ENCODE peak calls at places on chromosome 19, in five cellular contexts. B is GM12891, G is lower leg skin, J is A549, A is body of pancreas. U is an unnamed sample.

GRCh38 chr19:5934779-5935472 is 20.9 kb downstream of the CAPS start:
- DNase-seq in B (no peak), G (no peak), J (no peak), A (no peak), U (no peak)

GRCh38 chr19:55383789-55384575 is at the start of gene TMEM238:
- DNase-seq in A (peak), G (peak), J (peak), B (peak), U (no peak)

GRCh38 chr19:38277969-38278680 is 13.8 kb downstream of the SPINT2 start:
- DNase-seq in J (no peak), G (no peak), B (no peak), A (peak), U (no peak)

GRCh38 chr19:48780684-48781391 is 25.5 kb downstream of the FGF21 start:
- DNase-seq in B (no peak), A (peak), J (no peak), G (no peak), U (no peak)

GRCh38 chr19:30212574-30212973 is 159.6 kb upstream of the ZNF536 start:
- DNase-seq in G (no peak), A (no peak), B (no peak), J (no peak), U (no peak)

GRCh38 chr19:23437901-23438300 is 42.6 kb upstream of the ZNF91 start:
- DNase-seq in J (no peak), A (no peak), B (no peak), G (no peak), U (no peak)

GRCh38 chr19:57682226-57682766 is 519 bp downstream of the ZNF551 start:
- DNase-seq in B (no peak), A (no peak), J (peak), G (no peak), U (no peak)

GRCh38 chr19:35019144-35019543 is 11.1 kb upstream of the SCN1B start:
- DNase-seq in A (no peak), G (no peak), B (no peak), J (no peak), U (no peak)

GRCh38 chr19:15421726-15422260 is 3.0 kb upstream of the AKAP8L start:
- DNase-seq in A (peak), B (no peak), J (no peak), G (no peak), U (no peak)

GRCh38 chr19:55285225-55285890 is 1.6 kb downstream of the BRSK1 start:
- DNase-seq in G (no peak), J (no peak), A (no peak), B (no peak), U (no peak)

GRCh38 chr19:19420570-19421301 is 15.3 kb downstream of the GATAD2A start:
- DNase-seq in J (no peak), B (no peak), G (no peak), A (no peak), U (no peak)

GRCh38 chr19:23777216-23777615 is 18.5 kb upstream of the ZNF681 start:
- DNase-seq in B (no peak), G (no peak), J (no peak), A (no peak), U (no peak)

GRCh38 chr19:43720936-43721335 is 5.1 kb downstream of the IRGC start:
- DNase-seq in A (no peak), G (no peak), B (no peak), J (no peak), U (no peak)

GRCh38 chr19:35088514-35088913 is 27.1 kb upstream of the FXYD3 start:
- DNase-seq in B (no peak), J (peak), G (no peak), A (no peak), U (peak)

GRCh38 chr19:46288896-46289588 is 7.8 kb upstream of the HIF3A start:
- DNase-seq in A (no peak), B (no peak), J (peak), G (no peak), U (peak)

GRCh38 chr19:47534628-47535027 is 19.8 kb upstream of the NAPA start:
- DNase-seq in J (no peak), B (no peak), G (no peak), A (no peak), U (no peak)

GRCh38 chr19:3386447-3387234 is 20.3 kb downstream of the NFIC start:
- DNase-seq in A (peak), G (no peak), J (no peak), B (no peak), U (no peak)

GRCh38 chr19:56942749-56943148 is 102.2 kb upstream of the PEG3 start:
- DNase-seq in B (no peak), A (no peak), J (no peak), G (peak), U (no peak)

GRCh38 chr19:53503126-53503525 is 34.8 kb upstream of the ZNF331 start:
- DNase-seq in A (no peak), J (no peak), G (no peak), B (no peak), U (no peak)

GRCh38 chr19:19633711-19634515 is 5.9 kb upstream of the LPAR2 start:
- DNase-seq in A (no peak), J (no peak), B (no peak), G (no peak), U (no peak)

GRCh38 chr19:58325623-58326022 is 1.2 kb upstream of the ZSCAN22 start:
- DNase-seq in G (no peak), J (no peak), B (no peak), A (no peak), U (no peak)

GRCh38 chr19:16001481-16002312 is 52.9 kb downstream of the OR10H4 start:
- DNase-seq in G (no peak), J (no peak), B (no peak), A (peak), U (no peak)

GRCh38 chr19:45177817-45178261 is at the start of gene TRAPPC6A:
- DNase-seq in J (peak), B (no peak), A (no peak), G (no peak), U (peak)

GRCh38 chr19:45254044-45254531 is 3.0 kb downstream of the MARK4 start:
- DNase-seq in G (no peak), B (peak), A (no peak), J (no peak), U (no peak)

GRCh38 chr19:44745386-44745831 is 3.1 kb upstream of the BCL3 start:
- DNase-seq in B (no peak), J (peak), A (peak), G (peak), U (peak)

GRCh38 chr19:43532571-43532961 is 422 bp upstream of the ZNF575 start:
- DNase-seq in A (peak), G (peak), B (no peak), J (peak), U (peak)

GRCh38 chr19:47848871-47849473 is 10.1 kb upstream of the TPRX2 start:
- DNase-seq in G (no peak), B (no peak), A (no peak), J (peak), U (peak)

GRCh38 chr19:15934332-15935078 is at the start of gene CYP4F11:
- DNase-seq in J (peak), B (no peak), G (peak), A (peak), U (peak)

GRCh38 chr19:6126335-6126974 is 9.0 kb upstream of the ACSBG2 start:
- DNase-seq in G (no peak), J (peak), B (no peak), A (no peak), U (peak)

GRCh38 chr19:14149509-14149994 is 13.2 kb upstream of the ASF1B start:
- DNase-seq in B (peak), J (no peak), G (peak), A (peak), U (no peak)

GRCh38 chr19:4217429-4218264 is 11.7 kb upstream of the EBI3 start:
- DNase-seq in A (no peak), B (no peak), G (no peak), J (no peak), U (no peak)

GRCh38 chr19:35671818-35672217 is 5.5 kb downstream of the UPK1A start:
- DNase-seq in G (no peak), A (no peak), J (no peak), B (no peak), U (no peak)

GRCh38 chr19:14272623-14273022 is 66.7 kb upstream of the ADGRL1 start:
- DNase-seq in B (no peak), J (no peak), G (no peak), A (no peak), U (no peak)

GRCh38 chr19:29268721-29269483 is 56.0 kb upstream of the UQCRFS1 start:
- DNase-seq in G (peak), A (no peak), J (no peak), B (no peak), U (no peak)

GRCh38 chr19:19384486-19384885 is 21.0 kb upstream of the GATAD2A start:
- DNase-seq in A (no peak), B (no peak), J (no peak), G (no peak), U (no peak)

GRCh38 chr19:47998800-47999199 is 4.4 kb downstream of the ELSPBP1 start:
- DNase-seq in G (no peak), B (no peak), A (no peak), J (no peak), U (no peak)

GRCh38 chr19:37251308-37252229 is 33.6 kb downstream of the ZNF383 start:
- DNase-seq in A (peak), J (no peak), G (peak), B (peak), U (peak)

GRCh38 chr19:56137405-56137804 is 3.7 kb upstream of the ZNF444 start:
- DNase-seq in G (no peak), B (no peak), A (peak), J (no peak), U (no peak)

GRCh38 chr19:4140237-4140711 is 13.2 kb upstream of the CREB3L3 start:
- DNase-seq in G (no peak), A (peak), J (peak), B (peak), U (peak)

GRCh38 chr19:35556846-35557538 is 6.5 kb downstream of the ATP4A start:
- DNase-seq in J (no peak), B (no peak), G (no peak), A (no peak), U (no peak)

GRCh38 chr19:52296773-52297600 is at the start of gene ZNF480:
- DNase-seq in J (peak), A (peak), G (peak), B (peak), U (peak)
- TF ChIP-seq POLR2A in J (peak), A (peak), G (peak), B (peak), U (peak)

DNA sequence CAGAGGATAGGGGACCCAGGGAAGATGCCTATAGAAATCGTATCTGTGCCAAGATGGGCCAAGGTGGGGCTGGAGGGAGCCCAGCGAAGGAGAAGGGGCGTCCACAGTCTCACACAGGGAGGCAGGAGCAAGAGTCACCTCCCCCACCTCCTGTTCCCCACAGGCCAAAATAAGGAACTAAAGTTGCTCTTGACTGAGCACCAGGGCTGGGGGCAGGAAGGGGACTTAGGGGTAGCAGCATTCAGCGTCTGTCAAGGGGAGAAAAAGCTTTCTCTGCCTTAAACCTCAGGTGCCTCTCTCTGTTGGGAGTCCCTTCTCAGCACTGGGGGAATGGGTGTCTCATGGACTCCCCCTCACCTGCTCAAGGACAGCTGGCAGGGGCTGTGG is 404 bp downstream of the CD79A start:
- DNase-seq in J (no peak), B (no peak), A (no peak), G (no peak), U (no peak)
- TF ChIP-seq POLR2A in J (no peak), B (peak), A (no peak), G (no peak), U (no peak)

GRCh38 chr19:33609353-33609752 is 12.4 kb upstream of the CHST8 start:
- DNase-seq in J (no peak), B (no peak), A (no peak), G (no peak), U (no peak)
- TF ChIP-seq POLR2A in J (no peak), B (no peak), A (no peak), G (no peak), U (no peak)

GRCh38 chr19:50804420-50805272 is 14.4 kb downstream of the ACP4 start:
- DNase-seq in B (peak), J (peak), G (peak), A (peak), U (peak)
- TF ChIP-seq POLR2A in B (peak), J (peak), G (no peak), A (peak), U (peak)

GRCh38 chr19:1990230-1991017 is 25.1 kb downstream of the BTBD2 start:
- DNase-seq in A (no peak), J (no peak), G (no peak), B (no peak), U (no peak)

GRCh38 chr19:1986357-1987162 is 29.0 kb downstream of the BTBD2 start:
- DNase-seq in A (no peak), G (no peak), J (no peak), B (no peak), U (no peak)

GRCh38 chr19:1985588-1986356 is 29.7 kb downstream of the BTBD2 start:
- DNase-seq in J (no peak), A (no peak), B (no peak), G (no peak), U (no peak)

GRCh38 chr19:1989513-1990229 is 25.8 kb downstream of the BTBD2 start:
- DNase-seq in G (no peak), J (no peak), A (no peak), B (no peak), U (no peak)

DNA sequence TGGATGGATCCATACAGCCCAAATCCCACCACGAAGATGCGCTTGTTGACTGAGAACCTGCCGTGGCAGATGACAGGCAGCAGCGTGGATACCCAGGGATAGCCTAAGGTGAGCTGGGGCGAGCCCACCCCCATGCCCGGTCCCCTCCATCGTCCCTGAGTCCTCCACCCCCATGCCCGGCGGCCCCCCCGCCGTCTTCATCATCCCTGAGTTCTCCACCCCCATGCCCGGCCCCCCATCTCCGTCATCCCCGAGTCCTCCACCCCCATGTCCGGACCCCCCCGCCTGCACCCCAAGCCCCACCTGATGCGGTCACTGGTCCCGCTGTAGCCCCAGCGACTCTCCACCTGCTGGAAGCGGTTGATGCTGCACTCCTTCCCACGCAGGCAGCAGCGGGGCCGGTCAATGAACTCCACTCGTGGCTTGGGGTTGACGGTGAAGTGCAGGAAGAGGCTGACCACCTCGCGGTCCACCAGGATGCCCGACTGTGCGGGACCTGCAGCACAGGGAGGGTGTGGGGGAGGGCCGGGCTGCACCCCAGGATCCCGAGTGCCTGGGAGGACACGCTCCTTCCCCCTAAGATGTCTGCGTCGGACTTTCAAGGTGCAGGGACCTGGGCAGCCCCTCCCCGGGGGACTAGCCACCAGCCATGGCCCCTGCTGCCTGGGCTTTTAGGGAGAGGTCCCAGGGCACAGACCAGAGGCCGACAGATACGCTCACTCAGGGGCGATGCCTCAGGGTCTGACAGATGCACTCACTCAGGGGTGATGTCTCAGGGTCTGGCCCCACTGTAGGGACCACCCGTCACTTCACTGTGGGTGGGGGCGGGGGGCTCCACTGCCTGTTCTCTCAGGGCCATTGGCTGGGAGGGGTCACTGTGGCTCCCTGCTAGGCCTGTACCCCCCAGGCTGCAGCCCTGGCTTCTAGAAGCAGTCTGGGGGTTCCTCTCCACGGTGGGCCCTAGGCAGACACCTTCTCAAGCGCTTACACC is 28.0 kb downstream of the BTBD2 start:
- DNase-seq in G (no peak), A (no peak), J (no peak), B (no peak), U (no peak)
- TF ChIP-seq POLR2A in G (no peak), A (no peak), J (no peak), B (no peak), U (no peak)

GRCh38 chr19:17327654-17328516 is 6.8 kb downstream of the ANO8 start:
- DNase-seq in J (no peak), B (peak), G (no peak), A (peak), U (no peak)
- TF ChIP-seq POLR2A in J (no peak), B (no peak), G (no peak), A (no peak), U (no peak)

GRCh38 chr19:10502524-10503001 is 593 bp downstream of the KEAP1 start:
- DNase-seq in B (peak), J (peak), G (peak), A (peak), U (peak)
- TF ChIP-seq POLR2A in B (peak), J (peak), G (peak), A (peak), U (peak)

DNA sequence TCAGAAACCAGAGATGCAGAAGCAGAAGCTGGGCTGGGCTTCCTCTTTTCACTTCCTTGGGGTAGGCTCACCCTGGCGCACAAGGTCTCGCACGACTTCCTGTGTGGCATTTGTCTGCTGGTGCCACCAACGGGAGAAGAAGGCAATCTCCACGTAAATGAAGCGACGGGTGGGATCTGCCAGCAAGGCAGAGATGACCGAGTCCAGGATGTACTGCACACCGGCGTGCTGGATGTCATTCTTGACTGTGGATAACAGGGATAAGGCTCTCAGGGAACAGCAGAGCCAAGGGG is 1.3 kb downstream of the MAN2B1 start:
- DNase-seq in G (no peak), J (no peak), B (peak), A (no peak), U (no peak)
- TF ChIP-seq POLR2A in G (no peak), J (no peak), B (no peak), A (no peak), U (no peak)

DNA sequence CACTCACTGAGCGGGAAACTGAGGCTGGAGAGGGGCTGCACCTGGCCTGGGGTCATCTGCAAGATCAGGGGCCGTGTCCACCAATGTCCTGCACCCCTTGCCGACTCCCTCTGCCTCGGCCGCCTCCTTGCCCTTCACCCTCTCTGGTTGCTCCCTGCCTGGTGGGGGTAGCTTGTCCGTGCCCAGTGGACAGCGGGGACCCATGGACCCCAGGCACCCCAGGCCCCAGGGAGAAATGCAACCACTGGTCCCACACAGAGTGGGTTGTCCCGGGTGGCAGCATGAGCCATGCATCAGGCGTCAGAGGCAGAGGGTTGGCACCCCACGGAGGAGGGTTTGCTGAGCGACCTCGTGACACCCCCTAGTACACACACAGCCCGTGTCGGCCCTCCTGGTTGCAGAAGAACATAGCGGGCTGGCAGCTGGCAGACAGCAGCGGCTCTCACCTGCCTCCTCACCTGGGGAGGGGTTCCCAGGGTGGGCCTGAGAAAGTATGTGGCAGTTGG is 8.8 kb downstream of the ADAMTSL5 start:
- DNase-seq in B (no peak), G (no peak), J (no peak), A (peak), U (no peak)
- TF ChIP-seq POLR2A in B (no peak), G (no peak), J (no peak), A (no peak), U (no peak)

GRCh38 chr19:49918089-49918488 is 10.9 kb upstream of the ATF5 start:
- DNase-seq in A (no peak), B (no peak), G (no peak), J (no peak), U (no peak)
- TF ChIP-seq POLR2A in A (no peak), B (no peak), G (no peak), J (no peak), U (no peak)